ENCODE peak calls at places on chromosomes 11 and 22, in eight cellular contexts. Y is kidney, H is IMR-90, D is psoas muscle, K is colonic mucosa, C is astrocyte, B is OCI-LY7, I is transverse colon. P is an unnamed sample.
A peak's percentile ranks its signal among the peaks of the same experiment; 100 is the strongest.

GRCh38 chr11:35058318-35058717 is 80.7 kb upstream of the CD44 start:
- DNase-seq in Y (no peak), H (no peak), D (no peak), K (no peak), C (peak; percentile 63), B (no peak), I (no peak), P (no peak)

GRCh38 chr11:44978961-44979331 is 28.3 kb upstream of the TP53I11 start:
- DNase-seq in Y (peak; percentile 66), H (no peak), D (no peak), K (peak; percentile 93), C (no peak), B (no peak), I (peak; percentile 84), P (peak; percentile 80)

GRCh38 chr11:48043111-48043997 is 63.0 kb downstream of the PTPRJ start:
- DNase-seq in Y (no peak), H (no peak), D (no peak), K (no peak), C (no peak), B (peak; percentile 91), I (no peak), P (no peak)

GRCh38 chr11:86418513-86418912 is 43.8 kb downstream of the CCDC81 start:
- DNase-seq in Y (no peak), H (no peak), D (no peak), K (no peak), C (no peak), B (no peak), I (no peak), P (no peak)

GRCh38 chr22:42490244-42490832 is 29.3 kb downstream of the RRP7A start:
- DNase-seq in Y (no peak), H (no peak), D (no peak), K (no peak), C (no peak), B (no peak), I (no peak), P (no peak)

GRCh38 chr11:6599449-6599848 is 4.0 kb downstream of the RRP8 start:
- DNase-seq in Y (no peak), H (no peak), D (no peak), K (no peak), C (no peak), B (no peak), I (no peak), P (no peak)

GRCh38 chr22:46031965-46032851 is 55.2 kb upstream of the WNT7B start:
- DNase-seq in Y (peak; percentile 62), H (no peak), D (no peak), K (no peak), C (no peak), B (no peak), I (no peak), P (no peak)

GRCh38 chr11:22703040-22703439 is 36.6 kb downstream of the GAS2 start:
- DNase-seq in Y (no peak), H (peak; percentile 77), D (no peak), K (peak; percentile 36), C (peak; percentile 83), B (no peak), I (no peak), P (peak; percentile 87)

GRCh38 chr22:43474161-43475101 is 62.6 kb downstream of the MPPED1 start:
- DNase-seq in Y (peak; percentile 71), H (no peak), D (no peak), K (no peak), C (no peak), B (no peak), I (no peak), P (peak; percentile 11)

GRCh38 chr22:23068096-23068831 is 2.1 kb upstream of the GNAZ start:
- DNase-seq in Y (peak; percentile 60), H (no peak), D (peak; percentile 39), K (no peak), C (no peak), B (no peak), I (peak; percentile 6), P (no peak)

GRCh38 chr11:46599340-46600067 is 5.7 kb upstream of the AMBRA1 start:
- DNase-seq in Y (no peak), H (no peak), D (no peak), K (no peak), C (no peak), B (no peak), I (no peak), P (no peak)
- H3K27ac ChIP-seq in Y (no peak overlapping the region), H (no peak overlapping the region), D (peak overlapping the region; percentile 19), K (no peak overlapping the region), C (no peak overlapping the region), B (no peak overlapping the region), I (no peak overlapping the region), P (no peak overlapping the region)

DNA sequence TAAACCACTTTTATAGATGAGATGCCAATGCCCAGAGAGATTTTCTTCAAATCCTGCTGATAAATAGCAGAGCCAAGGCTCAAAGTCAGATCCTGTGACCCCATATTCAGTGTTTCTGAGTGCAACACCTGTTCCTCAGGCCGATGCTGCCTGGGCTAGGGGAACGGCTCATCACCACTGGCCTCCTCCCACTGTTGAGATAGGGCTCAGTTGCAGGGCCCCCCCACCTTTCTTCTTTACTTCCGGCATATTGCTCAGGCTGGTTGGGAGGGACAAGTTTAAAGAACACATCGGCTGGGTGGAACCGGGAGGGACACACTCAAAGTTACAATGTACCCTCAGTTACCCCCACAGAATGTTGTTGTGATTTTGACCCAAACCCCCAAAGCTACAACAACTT is 88.3 kb upstream of the CRTAM start:
- DNase-seq in Y (no peak), H (no peak), D (no peak), K (no peak), C (no peak), B (peak; percentile 54), I (no peak), P (no peak)
- H3K4me1 ChIP-seq in Y (no peaks in the 10 kb centered on the region), H (peaks cover 16% of the 10 kb centered on the region), D (no peaks in the 10 kb centered on the region), K (peaks cover 5% of the 10 kb centered on the region), C (peaks cover 31% of the 10 kb centered on the region), B (peaks cover 95% of the 10 kb centered on the region), I (no peaks in the 10 kb centered on the region), P (no peaks in the 10 kb centered on the region)

GRCh38 chr11:120216426-120217102 is 5.7 kb downstream of the OAF start:
- DNase-seq in Y (peak; percentile 41), H (no peak), D (no peak), K (no peak), C (no peak), B (no peak), I (no peak), P (no peak)
- H3K27ac ChIP-seq in Y (no peak overlapping the region), H (no peak overlapping the region), D (no peak overlapping the region), K (no peak overlapping the region), C (no peak overlapping the region), B (no peak overlapping the region), I (peak overlapping the region; percentile 72), P (no peak overlapping the region)

GRCh38 chr11:57648791-57649735 is 649 bp downstream of the YPEL4 start:
- DNase-seq in Y (peak; percentile 70), H (no peak), D (no peak), K (no peak), C (no peak), B (peak; percentile 48), I (no peak), P (no peak)

GRCh38 chr11:57647368-57647767 is 2.3 kb downstream of the YPEL4 start:
- DNase-seq in Y (no peak), H (no peak), D (no peak), K (no peak), C (no peak), B (no peak), I (no peak), P (no peak)

GRCh38 chr11:57649826-57650738 is at the start of gene YPEL4:
- DNase-seq in Y (peak; percentile 85), H (peak; percentile 83), D (peak; percentile 66), K (no peak), C (peak; percentile 69), B (peak; percentile 21), I (peak; percentile 57), P (peak; percentile 51)

GRCh38 chr11:57646756-57647303 is 2.9 kb downstream of the YPEL4 start:
- DNase-seq in Y (no peak), H (no peak), D (no peak), K (no peak), C (no peak), B (no peak), I (no peak), P (no peak)

GRCh38 chr11:57647960-57648776 is 1.5 kb downstream of the YPEL4 start:
- DNase-seq in Y (peak; percentile 69), H (no peak), D (no peak), K (no peak), C (no peak), B (no peak), I (no peak), P (no peak)
- H3K4me1 ChIP-seq in Y (peaks cover 5% of the 10 kb centered on the region), H (peaks cover 24% of the 10 kb centered on the region), D (peaks cover 8% of the 10 kb centered on the region), K (no peaks in the 10 kb centered on the region), C (peaks cover 31% of the 10 kb centered on the region), B (peaks cover 31% of the 10 kb centered on the region), I (peaks cover 15% of the 10 kb centered on the region), P (no peaks in the 10 kb centered on the region)